ENCODE peak calls at places on chromosomes 1 and 21, in eight cellular contexts. T is WTC11; B is hippocampal formation; U is activated naive CD4-positive, alpha-beta T cell treated with Interleukin-2 at 50 U/mL for 16 hours; S is stimulated activated CD4-positive, alpha-beta T cell treated with anti-CD3 and anti-CD28 coated beads, Interleukin-4, amount 100 ng/mL, for 48 hours; O is GM10248; P is AG04450; F is Right ventricle myocardium superior. Z is an unnamed sample.

GRCh38 chr1:44035726-44036408 is 4.6 kb upstream of the SLC6A9 start:
- DNase-seq in T (no peak), B (no peak), U (no peak), S (no peak), O (peak), P (no peak), F (peak), Z (no peak)

GRCh38 chr21:41290106-41290799 is 26.3 kb upstream of the FAM3B start:
- DNase-seq in T (no peak), B (no peak), U (no peak), S (no peak), O (no peak), P (no peak), F (peak), Z (no peak)

GRCh38 chr1:235468970-235469369 is 35.3 kb downstream of the B3GALNT2 start:
- DNase-seq in T (no peak), B (no peak), U (no peak), S (no peak), O (no peak), P (peak), F (no peak), Z (no peak)

GRCh38 chr1:177517556-177517955 is 346.8 kb downstream of the BRINP2 start:
- DNase-seq in T (no peak), B (no peak), U (no peak), S (no peak), O (no peak), P (no peak), F (no peak), Z (no peak)

GRCh38 chr1:160437432-160438319 is 37.3 kb downstream of the VANGL2 start:
- DNase-seq in T (no peak), B (no peak), U (no peak), S (no peak), O (peak), P (no peak), F (no peak), Z (no peak)

GRCh38 chr1:6066680-6067079 is 21.0 kb downstream of the KCNAB2 start:
- DNase-seq in T (no peak), B (no peak), U (no peak), S (no peak), O (no peak), P (no peak), F (no peak), Z (no peak)

GRCh38 chr1:29762635-29763034 is 526.3 kb downstream of the PTPRU start:
- DNase-seq in T (no peak), B (no peak), U (no peak), S (no peak), O (no peak), P (no peak), F (no peak), Z (no peak)

GRCh38 chr1:165010418-165011055 is 346.0 kb downstream of the LMX1A start:
- DNase-seq in T (no peak), B (no peak), U (no peak), S (no peak), O (no peak), P (no peak), F (no peak), Z (no peak)

GRCh38 chr1:217562229-217562878 is 68.5 kb downstream of the GPATCH2 start:
- DNase-seq in T (no peak), B (no peak), U (no peak), S (no peak), O (no peak), P (peak), F (no peak), Z (no peak)

GRCh38 chr1:44881011-44881632 is 38.1 kb upstream of the PTCH2 start:
- DNase-seq in T (no peak), B (peak), U (no peak), S (no peak), O (no peak), P (peak), F (no peak), Z (peak)

GRCh38 chr1:73886721-73887120 is 311.3 kb downstream of the LRRIQ3 start:
- DNase-seq in T (no peak), B (no peak), U (no peak), S (no peak), O (no peak), P (no peak), F (no peak), Z (no peak)

GRCh38 chr1:11174271-11174942 is 14.7 kb upstream of the ANGPTL7 start:
- DNase-seq in T (no peak), B (no peak), U (no peak), S (no peak), O (no peak), P (no peak), F (no peak), Z (no peak)

GRCh38 chr1:9905010-9905409 is 5.1 kb downstream of the CTNNBIP1 start:
- DNase-seq in T (no peak), B (no peak), U (no peak), S (no peak), O (no peak), P (no peak), F (no peak), Z (no peak)

GRCh38 chr1:44048816-44049215 is 17.6 kb upstream of the SLC6A9 start:
- DNase-seq in T (no peak), B (no peak), U (no peak), S (no peak), O (no peak), P (no peak), F (no peak), Z (no peak)

GRCh38 chr1:110618668-110619067 is 12.5 kb upstream of the KCNA2 start:
- DNase-seq in T (no peak), B (no peak), U (no peak), S (no peak), O (no peak), P (no peak), F (no peak), Z (no peak)

GRCh38 chr1:167186198-167186750 is 34.4 kb upstream of the POU2F1 start:
- DNase-seq in T (no peak), B (no peak), U (no peak), S (no peak), O (no peak), P (no peak), F (no peak), Z (peak)

GRCh38 chr1:58155418-58156123 is 391.0 kb downstream of the OMA1 start:
- DNase-seq in T (peak), B (no peak), U (no peak), S (no peak), O (no peak), P (no peak), F (peak), Z (no peak)

GRCh38 chr1:111214884-111215283 is 12.6 kb upstream of the CHI3L2 start:
- DNase-seq in T (no peak), B (no peak), U (peak), S (peak), O (no peak), P (no peak), F (no peak), Z (no peak)

GRCh38 chr1:209434631-209435217 is 148.8 kb upstream of the CAMK1G start:
- DNase-seq in T (no peak), B (no peak), U (no peak), S (no peak), O (no peak), P (no peak), F (no peak), Z (no peak)

GRCh38 chr1:47513393-47513792 is 75.5 kb downstream of the FOXD2 start:
- DNase-seq in T (no peak), B (no peak), U (no peak), S (no peak), O (no peak), P (no peak), F (no peak), Z (no peak)

GRCh38 chr1:64495878-64496277 is 25.9 kb downstream of the CACHD1 start:
- DNase-seq in T (no peak), B (no peak), U (no peak), S (no peak), O (no peak), P (no peak), F (no peak), Z (no peak)

GRCh38 chr1:151944110-151944858 is 35.0 kb upstream of the THEM4 start:
- DNase-seq in T (no peak), B (no peak), U (no peak), S (no peak), O (no peak), P (no peak), F (no peak), Z (no peak)

GRCh38 chr1:226738995-226739695 is at the start of gene ITPKB:
- DNase-seq in T (no peak), B (peak), U (peak), S (no peak), O (peak), P (peak), F (peak), Z (peak)

GRCh38 chr1:166882893-166883292 is 6.8 kb upstream of the TADA1 start:
- DNase-seq in T (no peak), B (no peak), U (no peak), S (no peak), O (no peak), P (no peak), F (no peak), Z (no peak)

GRCh38 chr1:14896381-14897079 is 257.0 kb upstream of the TMEM51 start:
- DNase-seq in T (no peak), B (no peak), U (no peak), S (no peak), O (no peak), P (no peak), F (no peak), Z (no peak)

GRCh38 chr1:225347123-225347683 is 80.6 kb downstream of the LBR start:
- DNase-seq in T (no peak), B (no peak), U (no peak), S (no peak), O (no peak), P (no peak), F (no peak), Z (no peak)

GRCh38 chr1:225603538-225604354 is 49.2 kb downstream of the ENAH start:
- DNase-seq in T (no peak), B (no peak), U (no peak), S (no peak), O (no peak), P (no peak), F (no peak), Z (no peak)

GRCh38 chr1:117188268-117189108 is 22.2 kb downstream of the VTCN1 start:
- DNase-seq in T (no peak), B (no peak), U (no peak), S (no peak), O (no peak), P (no peak), F (no peak), Z (no peak)

GRCh38 chr1:5898266-5898665 is 94.0 kb downstream of the NPHP4 start:
- DNase-seq in T (no peak), B (no peak), U (no peak), S (no peak), O (no peak), P (no peak), F (no peak), Z (no peak)

GRCh38 chr1:39391741-39392679 is 99.4 kb upstream of the BMP8A start:
- DNase-seq in T (no peak), B (peak), U (no peak), S (no peak), O (no peak), P (no peak), F (peak), Z (no peak)

GRCh38 chr1:93042134-93042821 is 36.8 kb upstream of the MTF2 start:
- DNase-seq in T (no peak), B (no peak), U (peak), S (no peak), O (peak), P (no peak), F (no peak), Z (no peak)

GRCh38 chr1:66380452-66381212 is 153.3 kb upstream of the SGIP1 start:
- DNase-seq in T (no peak), B (no peak), U (peak), S (no peak), O (peak), P (no peak), F (peak), Z (no peak)

GRCh38 chr1:243850013-243850367 is at the start of gene AKT3:
- DNase-seq in T (peak), B (no peak), U (no peak), S (no peak), O (no peak), P (no peak), F (no peak), Z (no peak)